ENCODE peak calls at places on chromosomes 4 and X, in nine cellular contexts. N is NCI-H774; C is SK-MEL-5; J is Peyer's patch; B is SW480; O is T-helper 17 cell; A is activated CD8-positive, alpha-beta memory T cell treated with anti-CD3 and anti-CD28 coated beads for 1 hour; X is fibroblast of mammary gland; I is NCI-H2081 treated with DMSO at 0.1 percent for 48 hours. S is an unnamed sample.

GRCh38 chr4:16025268-16025667 is 58.6 kb downstream of the PROM1 start:
- DNase-seq in J (no peak), C (no peak), N (no peak), I (no peak), O (no peak), A (no peak), X (no peak), B (no peak), S (no peak)

GRCh38 chr4:103429283-103429682 is 231.1 kb upstream of the CENPE start:
- DNase-seq in X (no peak), A (no peak), I (no peak), N (no peak), B (no peak), J (no peak), O (no peak), C (peak; percentile 39), S (no peak)

GRCh38 chr4:163693211-163693610 is 198.7 kb downstream of the TMA16 start:
- DNase-seq in A (no peak), B (no peak), O (no peak), X (peak; percentile 71), J (no peak), C (no peak), N (no peak), I (no peak), S (no peak)

GRCh38 chr4:119728692-119729593 is 100.3 kb upstream of the PDE5A start:
- DNase-seq in N (no peak), I (no peak), X (no peak), C (peak; percentile 32), O (no peak), J (no peak), A (no peak), B (no peak), S (no peak)

GRCh38 chr4:73776363-73776762 is 36.0 kb downstream of the CXCL8 start:
- DNase-seq in N (no peak), C (peak; percentile 6), I (no peak), X (peak; percentile 98), O (no peak), J (no peak), A (no peak), B (peak; percentile 60), S (peak; percentile 72)

GRCh38 chr4:8860892-8861575 is 10.6 kb downstream of the HMX1 start:
- DNase-seq in A (no peak), O (no peak), J (no peak), N (no peak), C (no peak), X (no peak), I (no peak), B (peak; percentile 22), S (no peak)

GRCh38 chr4:125832161-125832560 is 517.4 kb downstream of the FAT4 start:
- DNase-seq in N (no peak), A (no peak), I (no peak), O (no peak), B (no peak), X (no peak), C (no peak), J (no peak), S (no peak)

GRCh38 chrX:150543230-150544155 is 24.9 kb upstream of the MTM1 start:
- DNase-seq in J (no peak), A (no peak), N (no peak), B (no peak), X (no peak), O (no peak), I (no peak), C (no peak), S (no peak)

GRCh38 chr4:170497105-170497504 is 407.3 kb upstream of the AADAT start:
- DNase-seq in J (no peak), C (peak; percentile 12), X (peak; percentile 9), O (no peak), A (no peak), N (peak; percentile 31), I (peak; percentile 13), B (peak; percentile 5), S (peak; percentile 93)

GRCh38 chr4:80082693-80083092 is 9.7 kb upstream of the ANTXR2 start:
- DNase-seq in B (no peak), O (no peak), X (peak; percentile 31), C (no peak), A (no peak), N (no peak), I (no peak), J (no peak), S (no peak)

GRCh38 chr4:101175896-101176676 is 171.2 kb downstream of the PPP3CA start:
- DNase-seq in C (no peak), I (no peak), J (no peak), X (no peak), B (no peak), A (no peak), N (no peak), O (no peak), S (no peak)

GRCh38 chrX:41377624-41378023 is 43.7 kb downstream of the DDX3X start:
- DNase-seq in C (no peak), X (no peak), N (no peak), B (no peak), A (no peak), O (no peak), J (no peak), I (no peak), S (no peak)

GRCh38 chrX:13669246-13669689 is 16.3 kb downstream of the TCEANC start:
- DNase-seq in N (peak; percentile 14), I (no peak), C (peak; percentile 94), O (no peak), X (peak; percentile 98), A (no peak), B (peak; percentile 80), J (peak; percentile 21), S (peak; percentile 92)

GRCh38 chr4:54315561-54315960 is 86.5 kb downstream of the PDGFRA start:
- DNase-seq in I (no peak), O (no peak), C (no peak), X (no peak), A (no peak), B (no peak), N (no peak), J (no peak), S (peak; percentile 27)

GRCh38 chr4:113300384-113301011 is 251.0 kb downstream of the ANK2 start:
- DNase-seq in X (peak; percentile 96), A (no peak), J (no peak), I (no peak), C (peak; percentile 6), O (no peak), B (no peak), N (no peak), S (peak; percentile 51)

GRCh38 chrX:111585337-111585736 is 73.9 kb downstream of the SERTM2 start:
- DNase-seq in I (no peak), O (no peak), B (no peak), N (peak; percentile 82), A (no peak), J (no peak), X (no peak), C (no peak), S (peak; percentile 1)

GRCh38 chr4:40486534-40486933 is 143.1 kb downstream of the RBM47 start:
- DNase-seq in X (peak; percentile 71), A (no peak), J (no peak), O (no peak), N (no peak), B (no peak), C (no peak), I (no peak), S (no peak)

GRCh38 chrX:100721328-100721727 is 10.6 kb downstream of the SYTL4 start:
- DNase-seq in J (no peak), N (no peak), A (no peak), C (no peak), I (no peak), B (no peak), O (no peak), X (no peak), S (no peak)

GRCh38 chr4:72631296-72631695 is 62.3 kb upstream of the ADAMTS3 start:
- DNase-seq in I (no peak), J (no peak), C (no peak), X (peak; percentile 91), A (no peak), B (no peak), O (no peak), N (no peak), S (no peak)

GRCh38 chrX:46838974-46839480 is 2.2 kb downstream of the RP2 start:
- DNase-seq in B (no peak), X (no peak), C (no peak), N (no peak), O (no peak), J (no peak), I (no peak), A (no peak), S (no peak)

GRCh38 chr4:68490826-68491457 is 43.7 kb downstream of the TMPRSS11E start:
- DNase-seq in A (no peak), B (no peak), O (no peak), I (no peak), J (no peak), X (peak; percentile 11), N (no peak), C (peak; percentile 1), S (no peak)

GRCh38 chr4:7929530-7929951 is 10.1 kb downstream of the AFAP1 start:
- DNase-seq in B (peak; percentile 56), O (no peak), C (no peak), J (no peak), A (no peak), N (no peak), X (no peak), I (no peak), S (no peak)

GRCh38 chr4:98794565-98795205 is 134.2 kb downstream of the EIF4E start:
- DNase-seq in X (peak; percentile 44), C (no peak), A (no peak), B (no peak), I (no peak), O (no peak), J (no peak), N (no peak), S (peak; percentile 67)

GRCh38 chr4:179352221-179352620 is 1910.0 kb upstream of the AGA start:
- DNase-seq in N (no peak), O (no peak), I (no peak), B (no peak), A (no peak), X (no peak), C (peak; percentile 96), J (no peak), S (no peak)

GRCh38 chr4:176760468-176760867 is 32.3 kb downstream of the VEGFC start:
- DNase-seq in C (no peak), X (no peak), J (no peak), I (no peak), B (no peak), O (no peak), A (no peak), N (no peak), S (no peak)